ENCODE peak calls at places on chromosomes 16 and 17, in ten cellular contexts. One of them, this sample, is unnamed.

GRCh38 chr17:63537991-63538692 is 12.1 kb upstream of the DCAF7 start:
- DNase-seq in fibroblast of lung: peak; percentile 1
- DNase-seq in epithelial cell of esophagus: no peak
- DNase-seq in GM12865: no peak
- DNase-seq in cardiac fibroblast: no peak
- DNase-seq in lower leg skin: no peak
- DNase-seq in progenitor cell of endocrine pancreas: no peak
- DNase-seq in lower lobe of right lung: peak; percentile 41
- DNase-seq in ascending aorta: no peak
- DNase-seq in uterus: no peak
- DNase-seq in this sample: no peak

GRCh38 chr17:17782425-17783120 is 54.2 kb downstream of the SREBF1 start:
- DNase-seq in fibroblast of lung: peak; percentile 30
- DNase-seq in epithelial cell of esophagus: no peak
- DNase-seq in GM12865: peak; percentile 20
- DNase-seq in cardiac fibroblast: no peak
- DNase-seq in lower leg skin: no peak
- DNase-seq in progenitor cell of endocrine pancreas: peak; percentile 44
- DNase-seq in lower lobe of right lung: no peak
- DNase-seq in ascending aorta: no peak
- DNase-seq in uterus: peak; percentile 62
- DNase-seq in this sample: no peak

GRCh38 chr17:14579716-14580115 is 278.8 kb downstream of the HS3ST3B1 start:
- DNase-seq in fibroblast of lung: no peak
- DNase-seq in epithelial cell of esophagus: no peak
- DNase-seq in GM12865: no peak
- DNase-seq in cardiac fibroblast: no peak
- DNase-seq in lower leg skin: no peak
- DNase-seq in progenitor cell of endocrine pancreas: no peak
- DNase-seq in lower lobe of right lung: no peak
- DNase-seq in ascending aorta: no peak
- DNase-seq in uterus: no peak
- DNase-seq in this sample: no peak

GRCh38 chr16:83187404-83187803 is 560.6 kb downstream of the CDH13 start:
- DNase-seq in fibroblast of lung: peak; percentile 81
- DNase-seq in epithelial cell of esophagus: peak; percentile 93
- DNase-seq in GM12865: peak; percentile 31
- DNase-seq in cardiac fibroblast: peak; percentile 75
- DNase-seq in lower leg skin: no peak
- DNase-seq in progenitor cell of endocrine pancreas: no peak
- DNase-seq in lower lobe of right lung: no peak
- DNase-seq in ascending aorta: no peak
- DNase-seq in uterus: no peak
- DNase-seq in this sample: no peak

GRCh38 chr17:73365934-73366623 is 54.3 kb upstream of the CDC42EP4 start:
- DNase-seq in fibroblast of lung: no peak
- DNase-seq in epithelial cell of esophagus: no peak
- DNase-seq in GM12865: peak; percentile 29
- DNase-seq in cardiac fibroblast: peak; percentile 51
- DNase-seq in lower leg skin: peak; percentile 89
- DNase-seq in progenitor cell of endocrine pancreas: no peak
- DNase-seq in lower lobe of right lung: no peak
- DNase-seq in ascending aorta: no peak
- DNase-seq in uterus: no peak
- DNase-seq in this sample: no peak

GRCh38 chr16:13919330-13919682 is 648 bp upstream of the ERCC4 start:
- DNase-seq in fibroblast of lung: peak; percentile 41
- DNase-seq in epithelial cell of esophagus: peak; percentile 52
- DNase-seq in GM12865: peak; percentile 40
- DNase-seq in cardiac fibroblast: peak; percentile 69
- DNase-seq in lower leg skin: no peak
- DNase-seq in progenitor cell of endocrine pancreas: no peak
- DNase-seq in lower lobe of right lung: no peak
- DNase-seq in ascending aorta: no peak
- DNase-seq in uterus: no peak
- DNase-seq in this sample: no peak

GRCh38 chr16:81873843-81874752 is 95.0 kb downstream of the PLCG2 start:
- DNase-seq in fibroblast of lung: peak; percentile 20
- DNase-seq in epithelial cell of esophagus: peak; percentile 61
- DNase-seq in GM12865: peak; percentile 81
- DNase-seq in cardiac fibroblast: peak; percentile 61
- DNase-seq in lower leg skin: no peak
- DNase-seq in progenitor cell of endocrine pancreas: peak; percentile 44
- DNase-seq in lower lobe of right lung: peak; percentile 69
- DNase-seq in ascending aorta: no peak
- DNase-seq in uterus: peak; percentile 28
- DNase-seq in this sample: peak; percentile 45

GRCh38 chr17:78797691-78798585 is 15.9 kb upstream of the CYTH1 start:
- DNase-seq in fibroblast of lung: peak; percentile 52
- DNase-seq in epithelial cell of esophagus: no peak
- DNase-seq in GM12865: no peak
- DNase-seq in cardiac fibroblast: no peak
- DNase-seq in lower leg skin: no peak
- DNase-seq in progenitor cell of endocrine pancreas: no peak
- DNase-seq in lower lobe of right lung: peak; percentile 37
- DNase-seq in ascending aorta: no peak
- DNase-seq in uterus: no peak
- DNase-seq in this sample: no peak

GRCh38 chr17:35793257-35793656 is 2.2 kb downstream of the MMP28 start:
- DNase-seq in fibroblast of lung: no peak
- DNase-seq in epithelial cell of esophagus: no peak
- DNase-seq in GM12865: no peak
- DNase-seq in cardiac fibroblast: no peak
- DNase-seq in lower leg skin: peak; percentile 68
- DNase-seq in progenitor cell of endocrine pancreas: no peak
- DNase-seq in lower lobe of right lung: no peak
- DNase-seq in ascending aorta: no peak
- DNase-seq in uterus: no peak
- DNase-seq in this sample: no peak

GRCh38 chr17:17868637-17869522 is 32.1 kb upstream of the SREBF1 start:
- DNase-seq in fibroblast of lung: no peak
- DNase-seq in epithelial cell of esophagus: no peak
- DNase-seq in GM12865: no peak
- DNase-seq in cardiac fibroblast: peak; percentile 66
- DNase-seq in lower leg skin: no peak
- DNase-seq in progenitor cell of endocrine pancreas: no peak
- DNase-seq in lower lobe of right lung: no peak
- DNase-seq in ascending aorta: no peak
- DNase-seq in uterus: peak; percentile 61
- DNase-seq in this sample: no peak

GRCh38 chr16:87310610-87311009 is 6.6 kb downstream of the C16orf95 start:
- DNase-seq in fibroblast of lung: no peak
- DNase-seq in epithelial cell of esophagus: no peak
- DNase-seq in GM12865: no peak
- DNase-seq in cardiac fibroblast: no peak
- DNase-seq in lower leg skin: no peak
- DNase-seq in progenitor cell of endocrine pancreas: no peak
- DNase-seq in lower lobe of right lung: no peak
- DNase-seq in ascending aorta: no peak
- DNase-seq in uterus: no peak
- DNase-seq in this sample: no peak

GRCh38 chr16:85220125-85220839 is 108.0 kb upstream of the CIBAR2 start:
- DNase-seq in fibroblast of lung: peak; percentile 88
- DNase-seq in epithelial cell of esophagus: peak; percentile 67
- DNase-seq in GM12865: no peak
- DNase-seq in cardiac fibroblast: peak; percentile 58
- DNase-seq in lower leg skin: no peak
- DNase-seq in progenitor cell of endocrine pancreas: no peak
- DNase-seq in lower lobe of right lung: peak; percentile 75
- DNase-seq in ascending aorta: no peak
- DNase-seq in uterus: peak; percentile 84
- DNase-seq in this sample: no peak

GRCh38 chr16:59192551-59193199 is 458.6 kb upstream of the GOT2 start:
- DNase-seq in fibroblast of lung: peak; percentile 19
- DNase-seq in epithelial cell of esophagus: peak; percentile 11
- DNase-seq in GM12865: peak; percentile 36
- DNase-seq in cardiac fibroblast: peak; percentile 31
- DNase-seq in lower leg skin: no peak
- DNase-seq in progenitor cell of endocrine pancreas: no peak
- DNase-seq in lower lobe of right lung: no peak
- DNase-seq in ascending aorta: no peak
- DNase-seq in uterus: no peak
- DNase-seq in this sample: no peak

GRCh38 chr17:28916302-28916934 is 13.5 kb upstream of the DHRS13 start:
- DNase-seq in fibroblast of lung: peak; percentile 25
- DNase-seq in epithelial cell of esophagus: peak; percentile 60
- DNase-seq in GM12865: peak; percentile 64
- DNase-seq in cardiac fibroblast: peak; percentile 60
- DNase-seq in lower leg skin: peak; percentile 86
- DNase-seq in progenitor cell of endocrine pancreas: peak; percentile 25
- DNase-seq in lower lobe of right lung: peak; percentile 55
- DNase-seq in ascending aorta: no peak
- DNase-seq in uterus: peak; percentile 36
- DNase-seq in this sample: no peak

GRCh38 chr17:71633391-71633849 is 487.4 kb upstream of the SOX9 start:
- DNase-seq in fibroblast of lung: peak; percentile 97
- DNase-seq in epithelial cell of esophagus: peak; percentile 98
- DNase-seq in GM12865: no peak
- DNase-seq in cardiac fibroblast: peak; percentile 91
- DNase-seq in lower leg skin: no peak
- DNase-seq in progenitor cell of endocrine pancreas: no peak
- DNase-seq in lower lobe of right lung: no peak
- DNase-seq in ascending aorta: no peak
- DNase-seq in uterus: no peak
- DNase-seq in this sample: no peak

DNA sequence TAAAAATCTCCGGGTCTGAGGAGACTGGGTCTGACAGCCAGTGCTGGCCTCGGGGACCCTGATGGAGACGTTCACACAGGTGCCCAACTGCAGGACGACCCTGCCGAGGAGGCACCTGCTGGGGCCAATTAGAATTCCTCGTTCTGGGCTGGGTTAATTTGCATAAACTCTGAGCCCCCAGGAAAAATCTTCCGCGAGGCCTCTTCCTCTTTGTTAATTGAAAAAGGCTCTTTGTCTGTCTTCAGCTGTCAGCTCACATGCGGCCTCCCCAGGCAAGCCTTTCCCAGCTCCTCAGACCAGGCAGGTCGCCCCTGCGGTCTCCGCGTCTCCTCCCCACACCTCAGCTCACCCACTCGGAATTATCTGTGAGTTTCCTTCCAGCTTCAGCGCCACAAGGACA is 400.2 kb downstream of the SEC14L1 start:
- DNase-seq in fibroblast of lung: no peak
- DNase-seq in epithelial cell of esophagus: no peak
- DNase-seq in GM12865: no peak
- DNase-seq in cardiac fibroblast: no peak
- DNase-seq in lower leg skin: no peak
- DNase-seq in progenitor cell of endocrine pancreas: no peak
- DNase-seq in lower lobe of right lung: peak; percentile 21
- DNase-seq in ascending aorta: no peak
- DNase-seq in uterus: no peak
- DNase-seq in this sample: no peak
- TF ChIP-seq CTCF in fibroblast of lung: no peak
- TF ChIP-seq CTCF in epithelial cell of esophagus: no peak
- TF ChIP-seq CTCF in GM12865: no peak
- TF ChIP-seq CTCF in cardiac fibroblast: no peak
- TF ChIP-seq CTCF in lower leg skin: no peak
- TF ChIP-seq CTCF in progenitor cell of endocrine pancreas: no peak
- TF ChIP-seq CTCF in lower lobe of right lung: no peak
- TF ChIP-seq CTCF in ascending aorta: no peak
- TF ChIP-seq CTCF in uterus: no peak
- TF ChIP-seq CTCF in this sample: no peak

DNA sequence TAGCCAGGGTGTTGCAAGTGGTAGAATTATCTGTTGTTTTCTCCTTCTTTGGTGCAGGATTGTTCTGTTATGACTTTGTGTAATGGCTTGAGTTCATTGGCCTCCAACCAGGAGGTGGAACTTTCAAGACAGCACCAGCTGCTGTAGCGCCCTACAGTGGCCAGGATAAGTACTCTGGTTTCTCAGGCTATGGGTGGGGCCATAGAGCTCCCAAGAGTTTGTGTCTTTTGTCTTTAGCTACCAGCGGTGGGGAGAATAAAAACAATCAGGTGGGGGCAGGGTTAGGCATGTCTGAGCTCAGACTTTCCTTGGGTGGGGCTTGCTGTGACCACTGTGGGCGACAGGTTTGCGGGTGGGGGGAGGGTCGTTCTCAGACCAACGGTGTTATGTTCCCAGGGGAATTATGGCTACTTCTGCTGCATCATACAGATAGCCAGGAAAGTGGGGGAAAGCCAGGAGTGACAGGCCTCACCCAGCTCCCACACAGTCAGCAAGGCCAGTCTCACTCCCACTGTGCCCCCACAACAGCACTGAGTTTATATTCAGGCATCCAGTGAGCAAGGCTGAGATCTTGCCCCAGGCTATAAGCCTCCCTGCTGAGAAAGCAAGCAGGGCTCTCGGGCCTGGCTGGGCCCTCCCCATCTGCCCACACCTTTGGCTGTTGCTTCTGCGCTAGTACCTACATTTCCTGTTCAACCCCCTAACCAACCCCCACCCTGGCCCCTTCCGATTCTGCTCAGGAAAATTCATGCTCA is 15.4 kb downstream of the ABCA10 start:
- DNase-seq in fibroblast of lung: no peak
- DNase-seq in epithelial cell of esophagus: peak; percentile 4
- DNase-seq in GM12865: no peak
- DNase-seq in cardiac fibroblast: peak; percentile 8
- DNase-seq in lower leg skin: no peak
- DNase-seq in progenitor cell of endocrine pancreas: no peak
- DNase-seq in lower lobe of right lung: no peak
- DNase-seq in ascending aorta: no peak
- DNase-seq in uterus: no peak
- DNase-seq in this sample: no peak
- TF ChIP-seq CTCF in fibroblast of lung: no peak
- TF ChIP-seq CTCF in epithelial cell of esophagus: no peak
- TF ChIP-seq CTCF in GM12865: no peak
- TF ChIP-seq CTCF in cardiac fibroblast: no peak
- TF ChIP-seq CTCF in lower leg skin: no peak
- TF ChIP-seq CTCF in progenitor cell of endocrine pancreas: no peak
- TF ChIP-seq CTCF in lower lobe of right lung: no peak
- TF ChIP-seq CTCF in ascending aorta: no peak
- TF ChIP-seq CTCF in uterus: no peak
- TF ChIP-seq CTCF in this sample: no peak

DNA sequence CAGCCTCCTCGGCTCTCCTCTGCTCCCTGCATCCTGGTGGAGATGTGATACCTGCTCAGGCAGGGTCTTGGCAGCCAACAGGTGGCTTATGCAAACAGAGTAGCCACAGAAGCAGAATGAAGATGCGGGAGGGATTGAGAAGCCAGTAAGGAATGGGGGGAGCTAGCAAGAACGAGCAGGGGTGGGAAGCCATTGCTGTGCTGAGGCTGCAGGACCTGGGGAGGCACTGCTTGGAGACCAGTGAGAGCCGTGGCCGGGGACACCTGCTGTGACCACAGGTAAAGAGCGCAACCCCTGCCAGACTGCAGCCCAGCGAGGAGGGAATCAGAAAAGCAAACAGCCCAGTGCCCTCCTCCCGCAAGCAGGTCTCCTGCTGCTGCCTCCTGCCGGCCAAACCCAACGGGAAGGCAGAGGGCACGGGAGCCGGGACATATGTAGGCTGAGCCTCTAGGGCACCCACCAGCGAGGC is 14.7 kb downstream of the AIPL1 start:
- DNase-seq in fibroblast of lung: peak; percentile 5
- DNase-seq in epithelial cell of esophagus: peak; percentile 49
- DNase-seq in GM12865: peak; percentile 21
- DNase-seq in cardiac fibroblast: peak; percentile 39
- DNase-seq in lower leg skin: no peak
- DNase-seq in progenitor cell of endocrine pancreas: peak; percentile 38
- DNase-seq in lower lobe of right lung: no peak
- DNase-seq in ascending aorta: no peak
- DNase-seq in uterus: no peak
- DNase-seq in this sample: no peak
- TF ChIP-seq CTCF in fibroblast of lung: peak; percentile 32
- TF ChIP-seq CTCF in epithelial cell of esophagus: peak; percentile 47
- TF ChIP-seq CTCF in GM12865: peak; percentile 19
- TF ChIP-seq CTCF in cardiac fibroblast: peak; percentile 70
- TF ChIP-seq CTCF in lower leg skin: no peak
- TF ChIP-seq CTCF in progenitor cell of endocrine pancreas: peak; percentile 55
- TF ChIP-seq CTCF in lower lobe of right lung: no peak
- TF ChIP-seq CTCF in ascending aorta: no peak
- TF ChIP-seq CTCF in uterus: no peak
- TF ChIP-seq CTCF in this sample: no peak

GRCh38 chr17:50184057-50184456 is 17.4 kb downstream of the COL1A1 start:
- DNase-seq in fibroblast of lung: peak; percentile 41
- DNase-seq in epithelial cell of esophagus: no peak
- DNase-seq in GM12865: no peak
- DNase-seq in cardiac fibroblast: peak; percentile 45
- DNase-seq in lower leg skin: no peak
- DNase-seq in progenitor cell of endocrine pancreas: no peak
- DNase-seq in lower lobe of right lung: no peak
- DNase-seq in ascending aorta: no peak
- DNase-seq in uterus: no peak
- DNase-seq in this sample: no peak
- TF ChIP-seq CTCF in fibroblast of lung: peak; percentile 25
- TF ChIP-seq CTCF in epithelial cell of esophagus: no peak
- TF ChIP-seq CTCF in GM12865: no peak
- TF ChIP-seq CTCF in cardiac fibroblast: peak; percentile 27
- TF ChIP-seq CTCF in lower leg skin: no peak
- TF ChIP-seq CTCF in progenitor cell of endocrine pancreas: no peak
- TF ChIP-seq CTCF in lower lobe of right lung: no peak
- TF ChIP-seq CTCF in ascending aorta: no peak
- TF ChIP-seq CTCF in uterus: no peak
- TF ChIP-seq CTCF in this sample: no peak